ENCODE peak calls at places on chromosomes 16 and 17, in ten cellular contexts. D, Q, C, M, S, N, U, V, P and J are unnamed samples.

GRCh38 chr17:80783461-80783860 is 208.2 kb upstream of the CHMP6 start:
- DNase-seq in D (no peak), Q (no peak), C (no peak), M (no peak), S (no peak), N (no peak), U (no peak), V (no peak), P (no peak), J (peak; percentile 53)

GRCh38 chr17:39357978-39358377 is 43.4 kb downstream of the FBXL20 start:
- DNase-seq in D (no peak), Q (no peak), C (no peak), M (no peak), S (no peak), N (no peak), U (no peak), V (no peak), P (peak; percentile 17), J (no peak)

GRCh38 chr17:56146005-56146404 is 7.3 kb upstream of the ANKFN1 start:
- DNase-seq in D (no peak), Q (no peak), C (no peak), M (no peak), S (no peak), N (peak; percentile 39), U (no peak), V (no peak), P (no peak), J (no peak)

GRCh38 chr16:54938351-54939346 is 8.0 kb downstream of the IRX5 start:
- DNase-seq in D (no peak), Q (no peak), C (no peak), M (no peak), S (no peak), N (no peak), U (peak; percentile 75), V (no peak), P (no peak), J (no peak)

GRCh38 chr16:9154576-9155410 is 63.3 kb downstream of the HAPSTR1 start:
- DNase-seq in D (no peak), Q (no peak), C (no peak), M (no peak), S (no peak), N (no peak), U (no peak), V (no peak), P (no peak), J (no peak)

GRCh38 chr17:27994586-27994985 is 47.9 kb upstream of the NLK start:
- DNase-seq in D (no peak), Q (no peak), C (no peak), M (no peak), S (no peak), N (no peak), U (no peak), V (no peak), P (no peak), J (no peak)

GRCh38 chr16:28874406-28874805 is 3.9 kb upstream of the ATP2A1 start:
- DNase-seq in D (no peak), Q (no peak), C (no peak), M (no peak), S (no peak), N (no peak), U (no peak), V (no peak), P (no peak), J (no peak)

GRCh38 chr17:65684631-65685030 is 123.2 kb upstream of the AXIN2 start:
- DNase-seq in D (peak; percentile 47), Q (no peak), C (no peak), M (no peak), S (peak; percentile 62), N (no peak), U (no peak), V (no peak), P (no peak), J (no peak)

GRCh38 chr17:67116045-67116575 is 71.8 kb downstream of the CACNG1 start:
- DNase-seq in D (no peak), Q (no peak), C (no peak), M (no peak), S (peak; percentile 33), N (no peak), U (no peak), V (no peak), P (no peak), J (no peak)

GRCh38 chr17:9817086-9817485 is 4.8 kb downstream of the GSG1L2 start:
- DNase-seq in D (peak; percentile 2), Q (no peak), C (no peak), M (no peak), S (peak; percentile 71), N (peak; percentile 80), U (no peak), V (no peak), P (peak; percentile 37), J (peak; percentile 53)

DNA sequence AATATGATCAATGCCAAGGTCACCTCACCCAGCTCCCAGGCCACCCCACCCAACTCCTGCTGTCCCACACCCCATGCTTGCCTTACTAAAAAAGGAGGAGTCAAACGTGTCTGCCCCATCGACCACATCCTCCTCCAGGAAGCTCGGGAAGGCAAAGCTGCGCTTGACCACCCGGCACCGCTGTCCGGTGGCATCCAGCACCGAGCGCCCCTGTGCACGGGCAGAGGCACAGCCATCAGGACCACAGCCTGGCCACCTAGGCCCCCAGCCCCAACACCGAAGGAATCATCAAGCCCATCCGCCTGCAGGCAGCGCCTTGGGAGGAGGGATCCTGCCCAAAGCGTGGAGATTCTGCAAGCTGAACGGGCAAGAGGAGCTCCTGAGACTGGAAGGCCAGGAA is 10.2 kb downstream of the AANAT start:
- DNase-seq in D (no peak), Q (no peak), C (no peak), M (no peak), S (no peak), N (no peak), U (no peak), V (no peak), P (no peak), J (no peak)
- H3K36me3 ChIP-seq in D (no peaks in the 10 kb centered on the region), Q (peaks cover 3% of the 10 kb centered on the region), C (peaks cover 7% of the 10 kb centered on the region), M (no peaks in the 10 kb centered on the region), S (no peaks in the 10 kb centered on the region), N (no peaks in the 10 kb centered on the region), U (peaks cover 34% of the 10 kb centered on the region), V (peaks cover 12% of the 10 kb centered on the region), P (peaks cover 55% of the 10 kb centered on the region), J (peaks cover 8% of the 10 kb centered on the region)

GRCh38 chr17:75260679-75261335 is 599 bp downstream of the GGA3 start:
- DNase-seq in D (no peak), Q (no peak), C (no peak), M (no peak), S (peak; percentile 20), N (no peak), U (no peak), V (no peak), P (no peak), J (no peak)

GRCh38 chr17:75261336-75262111 is at the start of the genes GGA3 and MRPS7:
- DNase-seq in D (peak; percentile 99), Q (peak; percentile 98), C (peak; percentile 52), M (peak; percentile 95), S (peak; percentile 97), N (peak; percentile 96), U (peak; percentile 98), V (peak; percentile 76), P (peak; percentile 95), J (peak; percentile 95)

GRCh38 chr17:75265614-75266314 is 4.1 kb downstream of the MRPS7 start:
- DNase-seq in D (no peak), Q (no peak), C (no peak), M (no peak), S (no peak), N (no peak), U (no peak), V (no peak), P (no peak), J (no peak)

GRCh38 chr17:75262112-75262606 is 480 bp downstream of the MRPS7 start:
- DNase-seq in D (no peak), Q (no peak), C (no peak), M (no peak), S (peak; percentile 30), N (peak; percentile 35), U (no peak), V (no peak), P (no peak), J (no peak)

DNA sequence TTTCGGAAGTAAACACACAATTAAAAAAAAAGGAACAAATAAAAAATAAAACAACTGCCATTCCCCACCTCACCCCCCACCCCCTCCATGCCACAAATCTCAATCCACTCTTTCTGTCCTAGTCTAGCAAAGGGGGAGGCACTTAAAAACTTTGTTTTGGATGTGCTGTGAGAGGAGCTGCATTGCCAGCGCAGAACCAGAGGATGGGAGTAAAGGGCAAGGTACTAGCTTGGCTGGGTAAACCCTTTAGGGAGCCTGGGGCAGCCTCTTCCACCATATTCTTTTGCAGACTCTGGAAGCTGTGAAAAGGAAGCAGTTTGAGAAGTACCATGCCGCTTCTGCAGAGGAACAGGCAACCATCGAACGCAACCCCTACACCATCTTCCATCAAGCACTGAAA is 1.4 kb downstream of the MRPS7 start:
- DNase-seq in D (no peak), Q (no peak), C (no peak), M (no peak), S (no peak), N (no peak), U (no peak), V (no peak), P (no peak), J (no peak)
- H3K4me3 ChIP-seq in D (no peak overlapping the region), Q (no peak overlapping the region), C (no peak overlapping the region), M (no peak overlapping the region), S (peak overlapping the region; percentile 96), N (peak overlapping the region; percentile 91), U (no peak overlapping the region), V (no peak overlapping the region), P (no peak overlapping the region), J (peak overlapping the region; percentile 98)

DNA sequence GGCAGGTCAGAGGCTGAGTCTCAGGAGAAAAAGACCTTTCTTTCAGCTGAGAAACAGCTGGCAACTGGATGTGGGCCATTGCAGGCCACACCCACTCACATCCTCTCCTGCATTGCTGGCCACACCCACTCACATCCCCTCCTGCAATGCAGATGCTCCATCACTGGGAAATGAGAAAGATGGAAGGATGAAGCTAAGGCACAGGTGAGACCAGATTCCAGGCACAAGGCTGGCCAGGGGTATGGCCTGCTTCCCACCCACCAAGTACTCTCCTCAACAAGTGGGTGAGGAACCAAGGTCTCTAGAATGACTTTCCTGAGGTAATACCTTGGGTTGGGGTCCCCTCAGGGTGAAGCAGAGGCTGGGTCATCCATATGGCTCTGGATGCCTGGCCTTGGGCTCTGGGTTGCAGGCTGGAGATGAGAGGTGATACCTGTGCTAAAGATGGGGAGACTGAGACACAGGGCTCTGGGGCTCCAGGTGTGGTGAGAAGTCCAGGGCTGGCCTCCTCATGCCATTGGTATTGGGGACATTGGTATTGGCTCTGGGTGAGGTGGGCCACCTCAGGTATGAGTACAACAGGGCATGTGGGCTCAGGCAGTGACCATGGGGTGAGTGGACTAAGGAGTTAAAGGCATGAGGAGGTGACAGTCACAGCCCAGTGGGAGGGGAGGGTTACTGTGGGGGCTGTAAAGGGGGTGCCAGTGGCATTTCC is 1726.8 kb downstream of the TP53TG3F start:
- DNase-seq in D (no peak), Q (no peak), C (no peak), M (no peak), S (no peak), N (no peak), U (no peak), V (no peak), P (no peak), J (no peak)
- H3K9me3 ChIP-seq in D (no peaks in the 10 kb centered on the region), Q (no peaks in the 10 kb centered on the region), C (no peaks in the 10 kb centered on the region), M (no peaks in the 10 kb centered on the region), S (no peaks in the 10 kb centered on the region), N (peaks cover 4% of the 10 kb centered on the region), U (no peaks in the 10 kb centered on the region), V (no peaks in the 10 kb centered on the region), P (peaks cover 24% of the 10 kb centered on the region), J (no peaks in the 10 kb centered on the region)

DNA sequence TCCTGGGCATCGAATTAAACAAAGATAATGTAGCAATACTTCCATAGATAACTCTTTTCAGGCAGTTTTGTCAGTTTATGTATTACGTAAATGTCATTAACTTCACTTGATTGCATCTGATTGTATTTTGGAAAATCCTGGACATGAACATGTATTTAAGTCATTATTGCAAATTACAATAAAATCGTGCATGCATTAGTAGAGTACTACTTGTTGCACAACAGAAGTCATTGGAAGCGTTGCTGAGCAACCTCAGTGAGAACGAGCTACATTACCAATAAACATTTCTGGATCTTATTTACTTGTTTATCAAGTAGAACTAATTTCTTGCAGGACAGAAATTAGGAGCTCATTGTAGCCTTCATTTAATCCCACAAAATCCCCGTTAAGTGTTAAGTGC is 6.6 kb downstream of the UNK start:
- DNase-seq in D (no peak), Q (no peak), C (no peak), M (no peak), S (no peak), N (no peak), U (no peak), V (no peak), P (no peak), J (no peak)
- H3K36me3 ChIP-seq in D (peaks cover 11% of the 10 kb centered on the region), Q (no peaks in the 10 kb centered on the region), C (peaks cover 4% of the 10 kb centered on the region), M (no peaks in the 10 kb centered on the region), S (peaks cover 4% of the 10 kb centered on the region), N (peaks cover 3% of the 10 kb centered on the region), U (peaks cover 9% of the 10 kb centered on the region), V (peaks cover 3% of the 10 kb centered on the region), P (peaks cover 38% of the 10 kb centered on the region), J (peaks cover 47% of the 10 kb centered on the region)